ENCODE peak calls at places on chromosomes 6 and 20, in seven cellular contexts. V, D, B, Y, L, E and J are unnamed samples.
A peak's percentile ranks its signal among the peaks of the same experiment; 100 is the strongest.

GRCh38 chr6:29926795-29927427 is 15.4 kb upstream of the HLA-A start:
- DNase-seq in V (no peak), D (peak; percentile 90), B (peak; percentile 77), Y (peak; percentile 93), L (peak; percentile 63), E (peak; percentile 80), J (no peak)

GRCh38 chr6:133130863-133131262 is 110.3 kb upstream of the EYA4 start:
- DNase-seq in V (peak; percentile 13), D (no peak), B (peak; percentile 78), Y (no peak), L (peak; percentile 88), E (peak; percentile 80), J (peak; percentile 66)

GRCh38 chr6:10237284-10238043 is 177.4 kb downstream of the TFAP2A start:
- DNase-seq in V (no peak), D (no peak), B (no peak), Y (no peak), L (peak; percentile 67), E (no peak), J (peak; percentile 14)

GRCh38 chr20:32327087-32327681 is 30.9 kb upstream of the ASXL1 start:
- DNase-seq in V (no peak), D (no peak), B (no peak), Y (no peak), L (no peak), E (no peak), J (no peak)

GRCh38 chr6:134533991-134534390 is 216.1 kb upstream of the SGK1 start:
- DNase-seq in V (no peak), D (no peak), B (no peak), Y (no peak), L (no peak), E (no peak), J (no peak)

GRCh38 chr6:142613981-142614380 is 312.2 kb downstream of the ADGRG6 start:
- DNase-seq in V (no peak), D (no peak), B (no peak), Y (no peak), L (peak; percentile 8), E (no peak), J (no peak)

GRCh38 chr6:86859513-86859912 is 77.8 kb upstream of the HTR1E start:
- DNase-seq in V (no peak), D (no peak), B (no peak), Y (no peak), L (no peak), E (no peak), J (no peak)

GRCh38 chr6:90197854-90198496 is 98.7 kb downstream of the BACH2 start:
- DNase-seq in V (peak; percentile 37), D (no peak), B (no peak), Y (no peak), L (no peak), E (no peak), J (no peak)

GRCh38 chr6:108127826-108128225 is 38.0 kb upstream of the NR2E1 start:
- DNase-seq in V (no peak), D (no peak), B (no peak), Y (no peak), L (peak; percentile 19), E (no peak), J (peak; percentile 59)

GRCh38 chr20:63775096-63775978 is 35.8 kb downstream of the SLC2A4RG start:
- DNase-seq in V (peak; percentile 88), D (no peak), B (no peak), Y (no peak), L (no peak), E (no peak), J (no peak)

GRCh38 chr20:51156041-51156795 is 133.3 kb upstream of the KCNG1 start:
- DNase-seq in V (peak; percentile 77), D (peak; percentile 86), B (no peak), Y (peak; percentile 10), L (no peak), E (no peak), J (no peak)

GRCh38 chr6:118335325-118335724 is 212.8 kb upstream of the PLN start:
- DNase-seq in V (no peak), D (no peak), B (no peak), Y (no peak), L (no peak), E (no peak), J (no peak)

GRCh38 chr6:77151241-77151640 is 312.1 kb downstream of the HTR1B start:
- DNase-seq in V (no peak), D (no peak), B (no peak), Y (no peak), L (no peak), E (no peak), J (no peak)

GRCh38 chr6:30013296-30013922 is 47.7 kb upstream of the POLR1H start:
- DNase-seq in V (peak; percentile 22), D (no peak), B (peak; percentile 42), Y (no peak), L (no peak), E (no peak), J (no peak)

GRCh38 chr6:19086480-19086879 is 699.3 kb downstream of the RNF144B start:
- DNase-seq in V (no peak), D (no peak), B (no peak), Y (no peak), L (no peak), E (no peak), J (no peak)

GRCh38 chr6:131107166-131107565 is 28.1 kb upstream of the AKAP7 start:
- DNase-seq in V (no peak), D (no peak), B (no peak), Y (no peak), L (no peak), E (no peak), J (peak; percentile 45)

GRCh38 chr6:84635081-84635745 is 129.2 kb downstream of the TBX18 start:
- DNase-seq in V (no peak), D (no peak), B (no peak), Y (no peak), L (peak; percentile 37), E (no peak), J (no peak)

GRCh38 chr20:47931002-47931401 is 145.7 kb upstream of the SULF2 start:
- DNase-seq in V (no peak), D (no peak), B (no peak), Y (no peak), L (no peak), E (no peak), J (no peak)

GRCh38 chr6:158219229-158219628 is 51.1 kb downstream of the GTF2H5 start:
- DNase-seq in V (no peak), D (no peak), B (no peak), Y (peak; percentile 58), L (no peak), E (no peak), J (no peak)

GRCh38 chr6:35500782-35501181 is 3.9 kb upstream of the TEAD3 start:
- DNase-seq in V (no peak), D (no peak), B (no peak), Y (no peak), L (no peak), E (no peak), J (no peak)

DNA sequence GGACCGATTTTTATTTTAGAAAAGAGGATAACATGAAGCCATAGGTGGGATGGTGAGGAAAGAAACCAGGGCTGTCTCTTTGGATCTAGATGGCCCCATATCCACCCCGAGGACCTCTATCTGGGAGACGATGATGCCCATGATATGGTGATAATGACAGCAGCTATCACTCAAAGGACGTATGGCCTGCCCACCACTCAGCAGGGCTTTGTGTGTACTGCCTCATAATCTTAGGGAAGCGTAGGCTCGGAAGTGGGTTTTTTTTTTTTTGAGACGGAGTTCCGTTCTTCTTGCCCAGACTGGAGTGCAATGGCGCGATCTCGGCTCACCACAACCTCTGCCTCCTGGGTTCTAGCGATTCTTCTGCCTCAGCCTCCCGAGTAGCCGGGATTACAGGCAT is 8.2 kb upstream of the TAF8 start:
- DNase-seq in V (no peak), D (no peak), B (no peak), Y (no peak), L (no peak), E (no peak), J (no peak)
- H3K27me3 ChIP-seq in V (no peaks in the 10 kb centered on the region), D (no peaks in the 10 kb centered on the region), B (no peaks in the 10 kb centered on the region), Y (no peaks in the 10 kb centered on the region), L (no peaks in the 10 kb centered on the region), E (no peaks in the 10 kb centered on the region), J (no peaks in the 10 kb centered on the region)

GRCh38 chr20:62609170-62609786 is 33.0 kb upstream of the SLCO4A1 start:
- DNase-seq in V (no peak), D (no peak), B (no peak), Y (no peak), L (no peak), E (no peak), J (no peak)
- H3K27me3 ChIP-seq in V (peaks cover 1% of the 10 kb centered on the region), D (no peaks in the 10 kb centered on the region), B (peaks cover 10% of the 10 kb centered on the region), Y (no peaks in the 10 kb centered on the region), L (peaks cover 24% of the 10 kb centered on the region), E (peaks cover 23% of the 10 kb centered on the region), J (peaks cover 4% of the 10 kb centered on the region)

DNA sequence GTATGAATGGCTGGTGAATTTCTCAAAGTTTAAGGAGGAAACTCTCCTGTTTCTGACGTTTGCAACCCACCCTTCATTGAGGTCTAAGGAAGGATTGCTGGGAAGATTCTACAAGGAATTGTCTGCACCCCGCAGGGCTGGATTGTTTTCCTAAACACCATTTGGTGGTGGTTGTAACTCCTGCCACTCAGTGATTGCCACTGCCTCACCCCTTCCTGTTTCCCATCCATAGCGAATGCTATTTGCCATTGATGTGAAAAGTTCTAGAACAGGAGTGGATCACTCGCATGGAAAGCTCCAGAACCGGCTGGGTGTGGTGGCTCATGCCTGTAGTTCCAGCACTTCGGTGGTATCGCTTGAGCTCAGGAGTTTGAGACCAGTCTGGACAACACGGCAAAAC is 8.7 kb upstream of the DSP start:
- DNase-seq in V (no peak), D (no peak), B (no peak), Y (peak; percentile 71), L (no peak), E (no peak), J (no peak)
- H3K27me3 ChIP-seq in V (peaks cover 76% of the 10 kb centered on the region), D (no peaks in the 10 kb centered on the region), B (peaks cover 21% of the 10 kb centered on the region), Y (no peaks in the 10 kb centered on the region), L (no peaks in the 10 kb centered on the region), E (peaks cover 51% of the 10 kb centered on the region), J (no peaks in the 10 kb centered on the region)

GRCh38 chr6:154218336-154218735 is 138.3 kb downstream of the IPCEF1 start:
- DNase-seq in V (no peak), D (no peak), B (no peak), Y (no peak), L (no peak), E (no peak), J (no peak)
- H3K27me3 ChIP-seq in V (no peaks in the 10 kb centered on the region), D (no peaks in the 10 kb centered on the region), B (no peaks in the 10 kb centered on the region), Y (no peaks in the 10 kb centered on the region), L (no peaks in the 10 kb centered on the region), E (no peaks in the 10 kb centered on the region), J (no peaks in the 10 kb centered on the region)